ENCODE peak calls at places on chromosome 17, in six cellular contexts. Y is left lung; U is GM23338; V is CD8-positive, alpha-beta memory T cell; F is fibroblast of lung; O is right lobe of liver. D is an unnamed sample. For H3K36me3, the result is how much of the 10 kb centered on the place peaks cover.

GRCh38 chr17:74601944-74602572 is 10.0 kb upstream of the CD300LD start:
- DNase-seq in F (peak), V (no peak), O (no peak), Y (no peak), U (peak), D (peak)

GRCh38 chr17:38889745-38890409 is 20.0 kb downstream of the LASP1 start:
- DNase-seq in F (no peak), V (no peak), O (no peak), Y (no peak), U (no peak), D (no peak)

GRCh38 chr17:10357768-10358167 is 15.0 kb downstream of the MYH13 start:
- DNase-seq in U (peak), O (peak), V (no peak), Y (no peak), F (no peak), D (no peak)

GRCh38 chr17:5629133-5629532 is 44.8 kb upstream of the NLRP1 start:
- DNase-seq in F (no peak), O (no peak), Y (no peak), U (no peak), V (no peak), D (no peak)

GRCh38 chr17:19933221-19933620 is 44.4 kb downstream of the AKAP10 start:
- DNase-seq in O (no peak), Y (no peak), U (no peak), F (no peak), V (no peak), D (no peak)

GRCh38 chr17:39400547-39401411 is 647 bp downstream of the FBXL20 start:
- DNase-seq in V (peak), U (peak), F (no peak), O (no peak), Y (no peak), D (no peak)

GRCh38 chr17:48625502-48626201 is 506 bp downstream of the HOXB9 start:
- DNase-seq in U (peak), Y (peak), V (no peak), F (no peak), O (no peak), D (peak)

GRCh38 chr17:27345141-27345904 is 51.4 kb downstream of the WSB1 start:
- DNase-seq in V (no peak), O (no peak), Y (no peak), U (peak), F (peak), D (no peak)

GRCh38 chr17:61926831-61927210 is 961 bp downstream of the INTS2 start:
- DNase-seq in O (no peak), U (no peak), Y (no peak), V (no peak), F (peak), D (no peak)

GRCh38 chr17:3583456-3583855 is 25.8 kb downstream of the TRPV1 start:
- DNase-seq in F (no peak), O (no peak), U (no peak), Y (peak), V (no peak), D (no peak)

GRCh38 chr17:36703860-36704266 is 102.5 kb downstream of the MRM1 start:
- DNase-seq in O (peak), V (peak), F (peak), Y (no peak), U (peak), D (no peak)

GRCh38 chr17:8859029-8859803 is 8.3 kb downstream of the PIK3R6 start:
- DNase-seq in F (no peak), Y (no peak), O (no peak), V (no peak), U (no peak), D (peak)

GRCh38 chr17:67476787-67477335 is 99.8 kb downstream of the PITPNC1 start:
- DNase-seq in Y (no peak), O (no peak), U (no peak), V (no peak), F (no peak), D (no peak)

GRCh38 chr17:43864161-43864706 is 17.3 kb downstream of the CD300LG start:
- DNase-seq in F (no peak), U (no peak), O (no peak), Y (no peak), V (no peak), D (no peak)

GRCh38 chr17:7313028-7313889 is 1.9 kb downstream of the GPS2 start:
- DNase-seq in Y (peak), F (no peak), U (peak), V (peak), O (no peak), D (no peak)

GRCh38 chr17:48577330-48577945 is 712 bp downstream of the HOXB4 start:
- DNase-seq in U (no peak), Y (no peak), O (no peak), F (peak), V (no peak), D (peak)

GRCh38 chr17:15334266-15334665 is 7.1 kb downstream of the TEKT3 start:
- DNase-seq in V (no peak), O (no peak), Y (no peak), U (no peak), F (no peak), D (no peak)

GRCh38 chr17:42304187-42305030 is 16.1 kb downstream of the STAT5A start:
- DNase-seq in U (no peak), O (no peak), Y (no peak), F (no peak), V (no peak), D (no peak)

GRCh38 chr17:42301022-42301421 is 12.7 kb downstream of the STAT5A start:
- DNase-seq in U (no peak), F (no peak), V (no peak), Y (no peak), O (no peak), D (no peak)

GRCh38 chr17:42306385-42306667 is 18.0 kb downstream of the STAT5A start:
- DNase-seq in F (no peak), Y (no peak), V (no peak), O (no peak), U (no peak), D (no peak)

GRCh38 chr17:42305543-42306384 is 17.5 kb downstream of the STAT5A start:
- DNase-seq in Y (no peak), O (no peak), U (peak), F (no peak), V (peak), D (no peak)

DNA sequence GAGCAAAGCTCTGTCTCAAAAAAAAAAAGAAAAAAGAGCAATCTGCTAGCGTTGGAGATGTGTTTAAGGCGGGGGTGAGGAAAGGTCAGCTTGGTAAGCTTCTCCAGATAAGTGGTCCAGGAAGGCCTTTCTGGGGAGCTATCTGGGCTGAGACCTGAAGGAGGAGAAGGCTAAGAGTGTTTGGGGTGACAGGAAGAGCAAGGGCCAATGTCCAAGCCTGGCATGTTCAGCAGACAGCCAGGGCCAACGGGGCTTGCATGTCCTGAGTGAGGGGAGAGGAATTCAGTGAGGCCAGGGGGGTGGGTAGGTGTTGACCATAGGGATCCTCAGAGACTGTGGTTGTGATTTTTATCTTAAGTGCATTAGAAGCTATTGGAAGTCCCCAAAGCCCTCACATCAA is 15.4 kb downstream of the STAT5A start:
- DNase-seq in U (no peak), O (no peak), V (no peak), F (no peak), Y (no peak), D (no peak)
- H3K36me3 ChIP-seq in U (under half), O (under half), V (under half), F (under half), Y (half or more), D (under half)

DNA sequence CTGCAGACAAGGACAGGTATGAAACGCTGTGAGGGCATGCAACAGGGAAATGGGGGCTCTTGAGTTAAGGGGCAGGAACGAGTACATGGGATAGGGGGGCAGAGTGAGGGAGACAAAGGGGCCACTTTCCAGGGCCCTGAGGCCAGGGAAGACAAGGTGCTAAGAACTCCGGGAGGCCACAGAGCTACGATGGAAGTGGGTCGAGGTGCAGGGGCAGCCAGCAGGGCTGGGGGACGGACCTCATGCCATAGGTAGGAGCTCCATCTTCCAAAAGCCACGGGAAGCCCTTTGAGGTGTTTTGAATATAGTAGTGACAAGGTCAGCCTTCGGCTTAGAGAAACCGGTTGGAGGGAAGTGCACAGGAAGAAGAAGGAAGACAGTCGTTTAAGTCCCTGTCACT is 35.6 kb downstream of the RBFOX3 start:
- DNase-seq in U (no peak), F (no peak), Y (no peak), O (no peak), V (no peak), D (no peak)
- H3K27ac ChIP-seq in U (no peak), F (no peak), Y (no peak), O (no peak), V (no peak), D (no peak)

GRCh38 chr17:42508426-42509164 is 27.4 kb upstream of the NAGLU start:
- DNase-seq in F (no peak), U (no peak), O (no peak), Y (no peak), V (no peak), D (no peak)
- H3K36me3 ChIP-seq in F (under half), U (under half), O (under half), Y (half or more), V (under half), D (half or more)

DNA sequence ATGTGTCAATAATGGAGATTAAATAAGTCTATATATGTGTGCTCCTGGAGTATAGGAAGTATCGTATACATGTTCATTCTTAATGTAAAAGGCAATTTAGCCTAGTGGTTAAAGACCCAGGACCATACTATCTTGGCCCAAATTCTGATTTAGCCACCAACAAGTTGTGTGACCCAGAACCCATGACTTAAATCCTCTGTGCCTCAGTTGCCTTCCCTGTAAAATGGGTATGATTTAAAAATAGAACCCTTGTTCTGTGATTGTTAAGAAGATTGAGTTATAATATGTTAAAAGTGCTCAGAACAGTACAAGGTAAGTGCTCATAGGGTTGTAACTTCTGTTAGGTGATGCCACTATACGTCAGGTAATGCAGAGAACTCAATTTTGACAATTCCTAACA is 18.8 kb upstream of the BLMH start:
- DNase-seq in O (no peak), Y (no peak), V (no peak), F (no peak), U (no peak), D (no peak)
- H3K27ac ChIP-seq in O (no peak), Y (no peak), V (no peak), F (no peak), U (no peak), D (no peak)

D was measured in Peyer's patch.